ENCODE peak calls at places on chromosomes 13 and 19, in nine cellular contexts. T is HCEC 1CT; C is Panc1; Y is neuronal stem cell; K is cerebellar cortex; P is cardiac muscle cell; I is A549; Z is activated effector memory CD4-positive, alpha-beta T cell treated with anti-CD3 and anti-CD28 coated beads, Interleukin-2, amount 50 U/mL, for 16 hours; A is NCI-H524. L is an unnamed sample.

GRCh38 chr13:65638572-65639168 is 1591.5 kb downstream of the PCDH9 start:
- DNase-seq in A (peak; percentile 56), Z (no peak), K (peak; percentile 15), C (peak; percentile 22), I (peak; percentile 0), Y (peak; percentile 6), T (peak; percentile 37), P (peak; percentile 55), L (peak; percentile 26)

GRCh38 chr19:15417699-15418098 is 1.1 kb downstream of the AKAP8L start:
- DNase-seq in A (no peak), C (no peak), T (peak; percentile 13), I (no peak), P (no peak), K (no peak), Y (no peak), Z (no peak), L (no peak)

GRCh38 chr19:46602392-46603194 is 1.5 kb downstream of the CALM3 start:
- DNase-seq in Z (peak; percentile 85), P (no peak), Y (no peak), K (no peak), A (no peak), I (no peak), C (no peak), T (no peak), L (no peak)

GRCh38 chr13:112887557-112887991 is 81.4 kb upstream of the MCF2L start:
- DNase-seq in C (no peak), Z (no peak), I (no peak), A (no peak), T (no peak), P (no peak), K (no peak), Y (no peak), L (no peak)

GRCh38 chr13:111550062-111550461 is 229.6 kb downstream of the TEX29 start:
- DNase-seq in C (no peak), Z (no peak), K (no peak), I (no peak), P (no peak), Y (no peak), T (no peak), A (no peak), L (no peak)

GRCh38 chr19:38375748-38376147 is 1.4 kb downstream of the PSMD8 start:
- DNase-seq in Y (no peak), I (no peak), P (no peak), Z (no peak), A (no peak), T (peak; percentile 15), C (no peak), K (no peak), L (no peak)

GRCh38 chr19:2166741-2167738 is 3.3 kb downstream of the DOT1L start:
- DNase-seq in P (no peak), Y (no peak), C (no peak), K (peak; percentile 88), Z (no peak), I (no peak), T (peak; percentile 62), A (no peak), L (peak; percentile 89)

GRCh38 chr13:75161804-75162203 is 320.2 kb downstream of the TBC1D4 start:
- DNase-seq in Y (no peak), K (no peak), A (no peak), T (no peak), P (no peak), C (no peak), Z (no peak), I (no peak), L (no peak)

GRCh38 chr19:32748497-32748896 is 28.9 kb downstream of the TDRD12 start:
- DNase-seq in K (no peak), C (no peak), Y (no peak), T (no peak), P (no peak), I (peak; percentile 51), A (peak; percentile 54), Z (no peak), L (no peak)